ENCODE peak calls at places on chromosome 17, in eight cellular contexts. B, E, H, K, F, N, C and I are unnamed samples.

GRCh38 chr17:50214986-50215730 is 13.7 kb upstream of the COL1A1 start:
- DNase-seq in E (no peak), H (no peak), C (no peak), B (no peak), F (peak), N (no peak), K (no peak), I (no peak)

GRCh38 chr17:68707032-68707431 is 105.9 kb upstream of the FAM20A start:
- DNase-seq in N (no peak), B (peak), E (no peak), H (no peak), K (peak), C (no peak), F (peak), I (no peak)

GRCh38 chr17:45677770-45678169 is 106.3 kb upstream of the CRHR1 start:
- DNase-seq in C (no peak), H (no peak), F (peak), B (peak), E (no peak), N (no peak), K (no peak), I (no peak)

GRCh38 chr17:71338396-71338795 is 782.4 kb upstream of the SOX9 start:
- DNase-seq in F (peak), K (no peak), C (no peak), N (peak), H (no peak), B (peak), E (no peak), I (no peak)

GRCh38 chr17:10623786-10624338 is 33.2 kb downstream of the MYH3 start:
- DNase-seq in C (no peak), B (no peak), E (no peak), H (no peak), N (no peak), K (no peak), F (no peak), I (no peak)

GRCh38 chr17:1104222-1104621 is 75.6 kb downstream of the ABR start:
- DNase-seq in E (no peak), F (no peak), B (no peak), N (no peak), C (no peak), K (no peak), H (no peak), I (no peak)

GRCh38 chr17:64205804-64206203 is 57.3 kb downstream of the TEX2 start:
- DNase-seq in H (no peak), C (no peak), E (no peak), B (no peak), F (no peak), N (no peak), K (no peak), I (no peak)

GRCh38 chr17:37650419-37651003 is 7.3 kb upstream of the DDX52 start:
- DNase-seq in B (peak), C (no peak), E (no peak), H (peak), N (peak), F (peak), K (peak), I (peak)

GRCh38 chr17:78367193-78367592 is 7.3 kb upstream of the SOCS3 start:
- DNase-seq in K (no peak), E (no peak), N (no peak), C (no peak), H (no peak), F (no peak), B (no peak), I (peak)

GRCh38 chr17:16085066-16085699 is 85.6 kb downstream of the TTC19 start:
- DNase-seq in B (peak), C (no peak), H (no peak), F (peak), N (no peak), K (no peak), E (no peak), I (no peak)

GRCh38 chr17:61216066-61216465 is 183.6 kb upstream of the TBX2 start:
- DNase-seq in H (no peak), F (no peak), C (no peak), N (no peak), E (no peak), B (no peak), K (no peak), I (no peak)

GRCh38 chr17:42289863-42290165 is 1.5 kb downstream of the STAT5A start:
- DNase-seq in E (peak), N (no peak), B (no peak), C (no peak), H (no peak), F (no peak), K (no peak), I (no peak)

GRCh38 chr17:4583796-4584124 is 569 bp upstream of the SMTNL2 start:
- DNase-seq in C (no peak), K (peak), E (no peak), H (peak), B (peak), F (peak), N (no peak), I (peak)

GRCh38 chr17:42179911-42180410 is 981 bp downstream of the KCNH4 start:
- DNase-seq in N (peak), E (peak), C (no peak), H (peak), F (peak), B (peak), K (peak), I (peak)

GRCh38 chr17:71217769-71218168 is 903.1 kb upstream of the SOX9 start:
- DNase-seq in B (peak), H (no peak), C (no peak), F (no peak), K (no peak), E (no peak), N (no peak), I (no peak)

GRCh38 chr17:74182041-74182783 is 21.3 kb upstream of the RPL38 start:
- DNase-seq in N (no peak), F (no peak), K (no peak), C (no peak), H (no peak), B (no peak), E (no peak), I (peak)

GRCh38 chr17:50899005-50899460 is 32.9 kb upstream of the TOB1 start:
- DNase-seq in E (no peak), F (no peak), C (no peak), K (no peak), N (no peak), B (no peak), H (no peak), I (no peak)

GRCh38 chr17:34275881-34276280 is 5.9 kb downstream of the CCL7 start:
- DNase-seq in C (no peak), K (no peak), F (peak), E (no peak), N (no peak), H (no peak), B (peak), I (no peak)

GRCh38 chr17:75645501-75645888 is 12.3 kb downstream of the SMIM5 start:
- DNase-seq in H (no peak), K (peak), F (no peak), E (no peak), N (peak), C (no peak), B (peak), I (peak)

GRCh38 chr17:2724783-2725164 is 13.2 kb upstream of the CLUH start:
- DNase-seq in F (peak), H (peak), B (peak), K (no peak), E (peak), C (no peak), N (no peak), I (peak)